ENCODE peak calls at places on chromosomes 13 and 19, in four cellular contexts. One of them, this sample, is unnamed.
A peak's percentile ranks its signal among the peaks of the same experiment; 100 is the strongest.

GRCh38 chr13:70747305-70747704 is 639.1 kb upstream of the KLHL1 start:
- DNase-seq in HepG2: no peak
- DNase-seq in GM12878: no peak
- DNase-seq in K562: no peak
- DNase-seq in this sample: no peak

GRCh38 chr13:24032252-24032651 is 128.3 kb upstream of the SPATA13 start:
- DNase-seq in K562: no peak
- DNase-seq in HepG2: no peak
- DNase-seq in GM12878: no peak
- DNase-seq in this sample: no peak

GRCh38 chr19:33559996-33560395 is 38.4 kb upstream of the PEPD start:
- DNase-seq in GM12878: no peak
- DNase-seq in HepG2: no peak
- DNase-seq in K562: no peak
- DNase-seq in this sample: no peak

GRCh38 chr19:4083677-4084546 is 17.2 kb upstream of the ZBTB7A start:
- DNase-seq in K562: no peak
- DNase-seq in HepG2: no peak
- DNase-seq in GM12878: no peak
- DNase-seq in this sample: no peak

GRCh38 chr13:43985437-43986051 is 105.8 kb downstream of the LACC1 start:
- DNase-seq in GM12878: no peak
- DNase-seq in HepG2: no peak
- DNase-seq in K562: no peak
- DNase-seq in this sample: no peak

GRCh38 chr13:30905932-30906383 is at the start of gene MEDAG:
- DNase-seq in HepG2: no peak
- DNase-seq in GM12878: no peak
- DNase-seq in K562: no peak
- DNase-seq in this sample: no peak

GRCh38 chr19:10809693-10810285 is 26.2 kb downstream of the TMED1 start:
- DNase-seq in GM12878: no peak
- DNase-seq in K562: peak; percentile 38
- DNase-seq in HepG2: no peak
- DNase-seq in this sample: no peak

GRCh38 chr13:79346300-79346914 is 59.6 kb downstream of the RBM26 start:
- DNase-seq in K562: no peak
- DNase-seq in HepG2: no peak
- DNase-seq in GM12878: no peak
- DNase-seq in this sample: no peak

GRCh38 chr19:55216461-55217198 is 7.3 kb upstream of the PTPRH start:
- DNase-seq in GM12878: no peak
- DNase-seq in K562: peak; percentile 88
- DNase-seq in HepG2: peak; percentile 96
- DNase-seq in this sample: peak; percentile 84

GRCh38 chr13:99970761-99971575 is 599 bp downstream of the ZIC5 start:
- DNase-seq in HepG2: no peak
- DNase-seq in GM12878: no peak
- DNase-seq in K562: peak; percentile 66
- DNase-seq in this sample: no peak

GRCh38 chr19:32422435-32422834 is 16.9 kb downstream of the DPY19L3 start:
- DNase-seq in GM12878: no peak
- DNase-seq in HepG2: no peak
- DNase-seq in K562: no peak
- DNase-seq in this sample: no peak

GRCh38 chr19:32415246-32415645 is 9.7 kb downstream of the DPY19L3 start:
- DNase-seq in HepG2: no peak
- DNase-seq in GM12878: no peak
- DNase-seq in K562: no peak
- DNase-seq in this sample: no peak

GRCh38 chr19:32418155-32418554 is 12.6 kb downstream of the DPY19L3 start:
- DNase-seq in HepG2: no peak
- DNase-seq in K562: no peak
- DNase-seq in GM12878: no peak
- DNase-seq in this sample: no peak

GRCh38 chr19:32421589-32422361 is 16.2 kb downstream of the DPY19L3 start:
- DNase-seq in HepG2: no peak
- DNase-seq in GM12878: no peak
- DNase-seq in K562: peak; percentile 33
- DNase-seq in this sample: no peak

DNA sequence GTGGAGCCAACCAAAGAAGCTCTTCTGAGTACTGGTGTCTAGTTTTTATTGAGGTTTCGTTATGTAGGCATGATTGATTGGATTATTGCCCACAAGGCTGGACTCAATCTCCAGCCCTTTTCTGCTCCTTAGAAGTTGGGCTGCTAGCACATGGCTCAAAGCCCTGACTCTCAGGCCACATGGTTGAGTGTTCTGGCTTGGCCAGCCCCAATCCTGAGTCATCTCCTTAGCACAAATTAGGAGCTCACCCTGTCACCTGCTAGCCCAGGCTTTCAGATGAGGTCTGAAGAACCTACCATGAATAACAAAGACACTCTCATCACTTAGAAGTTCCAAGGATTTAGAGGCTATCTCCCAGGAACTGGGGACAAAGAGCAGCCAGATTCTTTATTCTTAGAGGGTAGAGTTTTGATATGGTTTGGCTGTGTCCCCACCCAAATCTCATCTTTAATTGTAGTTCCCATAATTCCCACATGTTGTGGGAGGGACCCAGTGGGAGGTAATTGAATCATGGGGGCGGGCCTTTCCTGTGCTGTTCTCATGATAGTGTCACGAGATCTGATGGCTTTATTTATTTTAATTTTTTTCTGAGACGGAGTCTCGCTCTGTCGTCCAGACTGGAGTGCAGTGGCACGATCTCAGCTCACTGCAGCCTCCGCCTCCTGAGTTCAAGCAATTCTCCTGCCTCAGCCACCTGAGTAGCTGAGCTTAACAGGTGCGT is 11.3 kb downstream of the DPY19L3 start:
- DNase-seq in GM12878: no peak
- DNase-seq in K562: no peak
- DNase-seq in HepG2: no peak
- DNase-seq in this sample: no peak
- TF ChIP-seq ZNF274 in GM12878: no peak
- TF ChIP-seq ZNF274 in K562: no peak
- TF ChIP-seq ZNF274 in HepG2: no peak
- TF ChIP-seq ZNF274 in this sample: no peak

GRCh38 chr19:42028304-42029216 is 34.5 kb upstream of the ATP1A3 start:
- DNase-seq in K562: peak; percentile 77
- DNase-seq in GM12878: no peak
- DNase-seq in HepG2: no peak
- DNase-seq in this sample: peak; percentile 44
- TF ChIP-seq HDAC6 in K562: no peak
- TF ChIP-seq HDAC6 in GM12878: no peak
- TF ChIP-seq HDAC6 in HepG2: no peak
- TF ChIP-seq HDAC6 in this sample: no peak

GRCh38 chr19:2578911-2579677 is 103.2 kb downstream of the GADD45B start:
- DNase-seq in K562: peak; percentile 67
- DNase-seq in GM12878: no peak
- DNase-seq in HepG2: peak; percentile 90
- DNase-seq in this sample: peak; percentile 91
- TF ChIP-seq POLR2AphosphoS5 in K562: no peak
- TF ChIP-seq POLR2AphosphoS5 in GM12878: no peak
- TF ChIP-seq POLR2AphosphoS5 in HepG2: no peak
- TF ChIP-seq POLR2AphosphoS5 in this sample: no peak

DNA sequence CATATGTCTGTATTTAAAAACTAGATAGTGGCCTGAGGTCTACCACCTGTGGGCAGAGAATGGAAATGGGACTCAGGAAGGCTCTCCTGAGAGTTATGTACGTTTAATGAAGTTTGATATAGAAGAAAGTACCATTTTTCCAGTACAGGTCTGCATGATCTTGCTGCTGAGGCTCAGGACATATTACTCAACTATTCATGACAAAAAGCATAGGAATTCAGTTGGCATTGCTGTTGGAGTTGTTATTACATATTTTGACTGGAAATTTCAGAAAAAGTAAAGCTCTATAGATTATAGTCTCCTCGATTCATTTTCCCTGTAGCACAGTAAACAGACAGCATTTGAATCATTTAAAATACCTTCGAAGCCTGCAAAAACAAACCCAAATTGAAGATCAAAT is 469.8 kb downstream of the DCT start:
- DNase-seq in HepG2: no peak
- DNase-seq in K562: no peak
- DNase-seq in GM12878: no peak
- DNase-seq in this sample: no peak
- TF ChIP-seq ZNF274 in HepG2: no peak
- TF ChIP-seq ZNF274 in K562: no peak
- TF ChIP-seq ZNF274 in GM12878: no peak
- TF ChIP-seq ZNF274 in this sample: no peak

GRCh38 chr13:94416454-94417080 is 62.9 kb downstream of the DCT start:
- DNase-seq in GM12878: no peak
- DNase-seq in K562: no peak
- DNase-seq in HepG2: peak; percentile 67
- DNase-seq in this sample: peak; percentile 57
- TF ChIP-seq HDAC6 in GM12878: no peak
- TF ChIP-seq HDAC6 in K562: no peak
- TF ChIP-seq HDAC6 in HepG2: no peak
- TF ChIP-seq HDAC6 in this sample: no peak

GRCh38 chr19:18278521-18279265 is 2.7 kb downstream of the JUND start:
- DNase-seq in HepG2: no peak
- DNase-seq in K562: peak; percentile 29
- DNase-seq in GM12878: no peak
- DNase-seq in this sample: no peak
- TF ChIP-seq POLR2AphosphoS5 in HepG2: no peak
- TF ChIP-seq POLR2AphosphoS5 in K562: no peak
- TF ChIP-seq POLR2AphosphoS5 in GM12878: peak; percentile 18
- TF ChIP-seq POLR2AphosphoS5 in this sample: peak; percentile 67

DNA sequence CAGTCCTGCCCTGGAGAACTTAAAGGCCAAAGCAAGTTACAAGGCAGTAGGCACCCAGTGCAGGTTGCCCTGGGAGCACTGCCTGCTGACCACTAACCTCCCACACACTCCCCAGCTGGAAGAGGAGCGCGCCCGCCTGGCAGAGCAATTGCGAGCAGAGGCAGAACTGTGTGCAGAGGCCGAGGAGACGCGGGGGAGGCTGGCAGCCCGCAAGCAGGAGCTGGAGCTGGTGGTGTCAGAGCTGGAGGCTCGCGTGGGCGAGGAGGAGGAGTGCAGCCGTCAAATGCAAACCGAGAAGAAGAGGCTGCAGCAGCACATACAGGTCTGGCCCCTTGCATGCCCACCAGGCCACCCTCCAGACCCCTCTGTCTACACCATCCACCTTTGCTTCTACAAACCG is 61.1 kb downstream of the KCNC3 start:
- DNase-seq in K562: no peak
- DNase-seq in HepG2: no peak
- DNase-seq in GM12878: no peak
- DNase-seq in this sample: no peak
- TF ChIP-seq ZNF274 in K562: no peak
- TF ChIP-seq ZNF274 in HepG2: no peak
- TF ChIP-seq ZNF274 in GM12878: no peak
- TF ChIP-seq ZNF274 in this sample: no peak

GRCh38 chr19:531009-531752 is 379 bp upstream of the CDC34 start:
- DNase-seq in HepG2: peak; percentile 80
- DNase-seq in GM12878: no peak
- DNase-seq in K562: peak; percentile 94
- DNase-seq in this sample: no peak

GRCh38 chr19:533485-534058 is 2.0 kb downstream of the CDC34 start:
- DNase-seq in HepG2: no peak
- DNase-seq in K562: no peak
- DNase-seq in GM12878: no peak
- DNase-seq in this sample: no peak

GRCh38 chr19:534088-534487 is 2.5 kb downstream of the CDC34 start:
- DNase-seq in K562: no peak
- DNase-seq in GM12878: no peak
- DNase-seq in HepG2: no peak
- DNase-seq in this sample: no peak

GRCh38 chr19:531753-532571 is at the start of gene CDC34:
- DNase-seq in HepG2: no peak
- DNase-seq in K562: peak; percentile 63
- DNase-seq in GM12878: no peak
- DNase-seq in this sample: no peak

GRCh38 chr19:532578-533484 is 1.3 kb downstream of the CDC34 start:
- DNase-seq in GM12878: no peak
- DNase-seq in HepG2: peak; percentile 60
- DNase-seq in K562: no peak
- DNase-seq in this sample: no peak
- TF ChIP-seq HDAC6 in GM12878: no peak
- TF ChIP-seq HDAC6 in HepG2: no peak
- TF ChIP-seq HDAC6 in K562: no peak
- TF ChIP-seq HDAC6 in this sample: no peak

DNA sequence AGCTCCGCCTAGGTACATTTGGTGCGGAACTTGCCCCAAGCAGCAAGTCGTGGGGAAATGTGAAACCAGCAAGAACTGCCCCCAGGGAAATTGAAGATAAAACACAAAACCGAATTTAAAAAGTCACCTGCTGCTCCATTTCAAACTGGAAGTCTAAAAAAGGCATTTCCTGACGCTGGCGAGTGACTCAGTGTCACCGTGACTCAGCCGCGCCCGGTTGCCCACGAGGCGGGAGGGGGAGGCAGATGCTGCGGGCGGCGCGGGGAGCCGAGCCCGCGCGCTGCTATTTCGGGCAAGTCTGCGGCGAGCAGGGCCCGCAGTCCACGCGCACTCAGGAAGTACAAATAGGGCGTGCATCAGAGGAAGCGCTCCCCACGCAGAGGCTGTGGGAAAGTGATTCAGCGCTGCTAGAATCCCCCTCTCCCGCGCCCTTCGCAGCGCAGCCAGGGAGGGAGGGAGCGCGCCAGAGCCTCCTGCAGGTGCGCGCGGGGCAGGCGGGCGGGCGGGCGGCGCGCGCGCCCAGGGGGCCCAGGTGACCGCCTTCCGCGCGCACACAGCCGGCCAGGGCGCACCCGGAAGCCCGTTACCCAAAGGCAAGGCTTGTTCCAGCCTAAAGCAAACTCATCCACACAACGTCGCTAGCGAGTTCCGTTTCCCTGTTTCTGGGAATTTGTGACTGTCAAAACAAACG is 168.8 kb downstream of the COL4A1 start:
- DNase-seq in HepG2: peak; percentile 8
- DNase-seq in K562: peak; percentile 23
- DNase-seq in GM12878: peak; percentile 36
- DNase-seq in this sample: no peak
- TF ChIP-seq POLR2AphosphoS5 in HepG2: no peak
- TF ChIP-seq POLR2AphosphoS5 in K562: no peak
- TF ChIP-seq POLR2AphosphoS5 in GM12878: no peak
- TF ChIP-seq POLR2AphosphoS5 in this sample: no peak

This sample was measured in H1.